ENCODE peak calls at places on chromosomes 16 and 17, in six cellular contexts. F is transverse colon; P is prostate gland; R is MG63; L is CD4-positive, alpha-beta memory T cell; M is fibroblast of pulmonary artery. W is an unnamed sample.

GRCh38 chr17:42413464-42414040 is 9.5 kb downstream of the CAVIN1 start:
- DNase-seq in F (no peak), P (no peak), R (no peak), L (no peak), M (no peak), W (no peak)

GRCh38 chr17:49690256-49690655 is 12.4 kb upstream of the SPOP start:
- DNase-seq in F (no peak), P (no peak), R (no peak), L (no peak), M (no peak), W (no peak)

GRCh38 chr16:10088380-10088793 is 93.8 kb downstream of the GRIN2A start:
- DNase-seq in F (no peak), P (no peak), R (no peak), L (no peak), M (no peak), W (no peak)

GRCh38 chr16:57091990-57092785 is at the start of gene CPNE2:
- DNase-seq in F (peak), P (peak), R (peak), L (no peak), M (peak), W (peak)

GRCh38 chr17:83067718-83068261 is 11.6 kb upstream of the METRNL start:
- DNase-seq in F (no peak), P (no peak), R (no peak), L (no peak), M (no peak), W (no peak)

GRCh38 chr16:86619263-86619935 is 41.0 kb downstream of the FOXL1 start:
- DNase-seq in F (no peak), P (no peak), R (peak), L (no peak), M (no peak), W (no peak)

GRCh38 chr17:63249256-63250006 is 196.7 kb downstream of the CYB561 start:
- DNase-seq in F (no peak), P (no peak), R (no peak), L (no peak), M (peak), W (no peak)

GRCh38 chr16:78684655-78685400 is 585.4 kb downstream of the WWOX start:
- DNase-seq in F (no peak), P (no peak), R (peak), L (no peak), M (no peak), W (no peak)

GRCh38 chr17:43309505-43310329 is 75.9 kb upstream of the RNU2-1 start:
- DNase-seq in F (no peak), P (peak), R (no peak), L (no peak), M (no peak), W (peak)

GRCh38 chr16:67976205-67976604 is 4.1 kb downstream of the DPEP3 start:
- DNase-seq in F (no peak), P (no peak), R (no peak), L (no peak), M (no peak), W (no peak)

GRCh38 chr17:19320876-19321275 is 41.6 kb downstream of the B9D1 start:
- DNase-seq in F (no peak), P (no peak), R (no peak), L (no peak), M (no peak), W (no peak)

GRCh38 chr16:68760671-68761275 is 23.7 kb downstream of the CDH1 start:
- DNase-seq in F (peak), P (no peak), R (peak), L (no peak), M (peak), W (no peak)

GRCh38 chr16:27241658-27242057 is 26.9 kb downstream of the NSMCE1 start:
- DNase-seq in F (no peak), P (no peak), R (no peak), L (no peak), M (no peak), W (no peak)

GRCh38 chr17:74631468-74632195 is 8.1 kb upstream of the CD300E start:
- DNase-seq in F (no peak), P (no peak), R (peak), L (no peak), M (peak), W (no peak)

GRCh38 chr16:84266451-84266850 is 26.6 kb upstream of the KCNG4 start:
- DNase-seq in F (peak), P (no peak), R (peak), L (peak), M (peak), W (peak)

GRCh38 chr16:88688013-88688778 is 1.9 kb upstream of the SNAI3 start:
- DNase-seq in F (peak), P (no peak), R (no peak), L (no peak), M (no peak), W (no peak)

GRCh38 chr17:37813753-37814152 is 68.9 kb upstream of the HNF1B start:
- DNase-seq in F (no peak), P (no peak), R (peak), L (no peak), M (peak), W (no peak)

GRCh38 chr16:50688867-50689266 is 4.5 kb upstream of the NOD2 start:
- DNase-seq in F (no peak), P (no peak), R (no peak), L (no peak), M (no peak), W (no peak)

GRCh38 chr17:74763565-74764387 is 12.4 kb downstream of the NAT9 start:
- DNase-seq in F (peak), P (no peak), R (no peak), L (no peak), M (no peak), W (no peak)

GRCh38 chr16:78200623-78201096 is 101.2 kb downstream of the WWOX start:
- DNase-seq in F (no peak), P (no peak), R (no peak), L (no peak), M (no peak), W (no peak)

GRCh38 chr17:13996758-13997157 is 72.5 kb upstream of the COX10 start:
- DNase-seq in F (no peak), P (no peak), R (no peak), L (no peak), M (no peak), W (no peak)

DNA sequence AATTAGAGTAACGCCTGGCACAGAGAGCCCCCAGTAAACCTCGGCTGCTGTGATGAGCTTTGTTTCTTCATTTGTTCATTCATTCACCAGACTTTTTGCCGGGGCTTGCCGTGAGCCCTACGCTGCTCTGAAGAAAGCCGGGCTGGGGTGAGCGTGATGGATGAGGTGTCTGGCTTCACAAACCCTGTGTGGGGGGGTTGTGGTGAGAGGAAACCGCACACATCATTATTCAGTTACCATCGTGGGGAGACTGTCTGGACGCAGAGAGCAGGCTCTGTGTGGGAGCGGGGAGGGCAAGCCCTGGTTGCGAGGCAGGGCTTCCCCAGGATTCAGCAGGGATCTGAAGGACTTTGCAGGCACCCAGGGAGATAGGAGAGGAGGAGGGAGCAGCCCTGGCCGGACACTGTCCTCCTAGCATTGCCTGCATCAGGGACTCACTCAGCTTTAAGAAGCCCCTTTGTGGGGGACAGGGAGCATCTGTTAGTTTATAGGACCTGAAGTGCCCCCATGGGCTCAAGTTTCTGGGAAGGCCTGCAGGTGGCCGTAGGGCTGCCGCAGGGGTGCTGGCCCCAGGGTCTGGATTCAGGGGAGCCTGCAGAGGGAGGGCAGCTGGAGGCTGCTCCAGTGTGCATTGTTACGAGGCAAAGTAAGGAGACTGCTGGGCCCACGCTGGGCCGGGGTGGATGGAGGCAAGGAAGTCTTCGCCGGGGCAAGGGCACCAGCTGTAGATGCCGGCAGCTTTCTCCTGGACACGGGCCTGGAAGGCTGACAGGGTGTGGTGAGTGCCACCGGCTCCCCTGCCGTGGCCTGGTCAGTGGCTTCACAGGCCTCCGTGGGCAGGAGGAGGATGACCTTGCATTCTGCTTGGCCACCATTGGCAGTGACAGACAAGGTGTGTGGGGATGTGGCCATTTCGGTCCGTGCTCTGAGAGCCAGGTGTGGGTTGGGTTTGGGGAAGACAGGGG is 334.5 kb downstream of the SEC14L1 start:
- DNase-seq in F (no peak), P (no peak), R (peak), L (peak), M (peak), W (no peak)
- H3K4me3 ChIP-seq in F (no peak), P (no peak), R (no peak), L (no peak), M (no peak), W (no peak)

GRCh38 chr17:40342575-40343058 is 21.9 kb downstream of the GJD3 start:
- DNase-seq in F (peak), P (no peak), R (no peak), L (no peak), M (no peak), W (no peak)
- H3K4me3 ChIP-seq in F (peak), P (peak), R (no peak), L (no peak), M (peak), W (peak)

DNA sequence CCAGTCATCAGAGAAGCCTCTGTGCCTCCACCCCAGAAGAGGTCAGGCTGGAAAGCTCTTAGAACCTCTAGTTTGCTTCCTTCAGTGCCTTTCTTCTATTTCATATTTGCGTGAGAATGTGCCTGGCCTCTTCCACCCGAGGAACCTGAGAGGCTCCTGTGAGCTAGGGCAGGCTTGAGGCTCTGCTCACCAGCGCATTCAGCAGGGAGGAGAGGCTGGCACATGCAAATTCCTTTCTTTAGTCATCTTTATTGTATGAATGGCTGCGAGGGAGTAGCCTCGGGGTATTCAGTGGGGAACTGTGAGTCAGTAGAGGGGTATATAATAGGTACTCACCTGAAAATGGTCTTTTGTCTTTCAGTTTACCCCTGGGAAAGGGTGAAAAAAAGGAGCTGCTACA is 268.3 kb downstream of the ABCC12 start:
- DNase-seq in F (no peak), P (no peak), R (peak), L (no peak), M (peak), W (no peak)
- H3K4me3 ChIP-seq in F (no peak), P (no peak), R (no peak), L (no peak), M (no peak), W (no peak)

GRCh38 chr17:81481815-81482505 is 30.6 kb downstream of the ACTG1 start:
- DNase-seq in F (no peak), P (no peak), R (no peak), L (no peak), M (no peak), W (no peak)
- H3K4me3 ChIP-seq in F (peak), P (peak), R (peak), L (no peak), M (peak), W (no peak)

DNA sequence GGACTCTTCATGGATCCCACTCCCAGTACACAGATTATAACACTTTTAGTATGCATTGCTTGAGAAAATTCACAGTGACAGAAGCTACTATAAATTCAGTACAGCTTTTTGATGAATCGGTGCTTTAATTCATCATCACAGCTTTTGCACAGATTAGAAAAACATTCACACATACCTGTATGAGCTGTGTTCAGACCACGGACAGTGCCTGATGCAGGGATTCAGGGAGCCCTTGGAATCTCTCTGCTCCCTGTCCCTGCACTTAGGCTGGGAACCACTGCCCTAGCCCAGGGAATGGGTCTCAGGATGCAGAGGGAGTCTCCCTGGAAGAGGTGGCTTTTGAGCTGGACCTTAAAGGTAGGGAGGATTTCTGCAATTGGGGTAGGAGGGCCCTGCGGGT is 13.9 kb downstream of the TBKBP1 start:
- DNase-seq in F (no peak), P (no peak), R (no peak), L (no peak), M (no peak), W (no peak)
- H3K4me3 ChIP-seq in F (no peak), P (no peak), R (no peak), L (no peak), M (no peak), W (no peak)

W was measured in lung.